ENCODE peak calls at places on chromosomes 3 and 15, in six cellular contexts. L is right lobe of liver, W is IMR-90, B is kidney, Q is A549, F is H9. O is an unnamed sample. For H3K4me1, the result is how much of the 10 kb centered on the place peaks cover.

GRCh38 chr15:58748787-58749531 is 548 bp downstream of the ADAM10 start:
- DNase-seq in W (no peak), F (peak), Q (peak), L (peak), B (peak), O (peak)

GRCh38 chr3:152268501-152269422 is at the start of gene MBNL1:
- DNase-seq in W (peak), L (peak), Q (peak), B (peak), F (peak), O (peak)

GRCh38 chr3:23385327-23385726 is 182.2 kb downstream of the UBE2E2 start:
- DNase-seq in W (no peak), L (no peak), B (no peak), F (no peak), Q (no peak), O (no peak)

GRCh38 chr3:98521897-98522537 is 685 bp downstream of the CLDND1 start:
- DNase-seq in B (no peak), F (no peak), Q (peak), L (no peak), W (peak), O (peak)

GRCh38 chr15:80494311-80494710 is 90.1 kb downstream of the ARNT2 start:
- DNase-seq in F (no peak), B (no peak), L (no peak), Q (peak), W (peak), O (no peak)

GRCh38 chr3:116140100-116140689 is 305.1 kb downstream of the LSAMP start:
- DNase-seq in L (no peak), B (no peak), Q (no peak), F (no peak), W (peak), O (no peak)

GRCh38 chr3:197031315-197032285 is 2.0 kb upstream of the MELTF start:
- DNase-seq in W (peak), Q (peak), F (no peak), L (no peak), B (no peak), O (peak)

GRCh38 chr3:57026918-57027317 is 33.5 kb upstream of the SPATA12 start:
- DNase-seq in B (no peak), L (no peak), Q (no peak), F (no peak), W (peak), O (no peak)

GRCh38 chr3:46541856-46542255 is 24.2 kb downstream of the LRRC2 start:
- DNase-seq in L (no peak), F (no peak), B (no peak), W (no peak), Q (no peak), O (no peak)

GRCh38 chr3:114223146-114223545 is 14.2 kb downstream of the ZNF80 start:
- DNase-seq in L (no peak), F (no peak), W (no peak), Q (no peak), B (no peak), O (no peak)

GRCh38 chr3:28122227-28122626 is 119.2 kb upstream of the CMC1 start:
- DNase-seq in Q (no peak), B (no peak), W (no peak), L (no peak), F (no peak), O (no peak)

GRCh38 chr3:69420781-69421520 is 35.1 kb upstream of the FRMD4B start:
- DNase-seq in L (no peak), W (no peak), B (no peak), Q (no peak), F (no peak), O (no peak)

GRCh38 chr3:49805884-49806701 is 3.0 kb downstream of the INKA1 start:
- DNase-seq in F (peak), L (peak), Q (no peak), W (no peak), B (peak), O (no peak)

GRCh38 chr3:173111321-173111720 is 29.7 kb downstream of the SPATA16 start:
- DNase-seq in F (no peak), L (no peak), B (no peak), W (no peak), Q (no peak), O (no peak)

GRCh38 chr3:38005076-38006020 is 14.8 kb downstream of the VILL start:
- DNase-seq in F (no peak), L (peak), B (peak), Q (no peak), W (no peak), O (peak)

GRCh38 chr15:60912984-60913697 is 316.0 kb downstream of the RORA start:
- DNase-seq in L (peak), F (no peak), Q (no peak), W (no peak), B (peak), O (no peak)

GRCh38 chr15:59550961-59551360 is 60.6 kb upstream of the GCNT3 start:
- DNase-seq in B (no peak), F (no peak), W (no peak), L (no peak), Q (no peak), O (no peak)

GRCh38 chr15:58467722-58468436 is 36.1 kb downstream of the LIPC start:
- DNase-seq in L (peak), Q (no peak), W (no peak), F (no peak), B (no peak), O (no peak)

GRCh38 chr3:12992629-12993021 is 80.6 kb downstream of the IQSEC1 start:
- DNase-seq in F (no peak), Q (no peak), B (no peak), W (no peak), L (no peak), O (no peak)
- H3K4me1 ChIP-seq in F (under half), Q (under half), B (under half), W (under half), L (under half), O (under half)

DNA sequence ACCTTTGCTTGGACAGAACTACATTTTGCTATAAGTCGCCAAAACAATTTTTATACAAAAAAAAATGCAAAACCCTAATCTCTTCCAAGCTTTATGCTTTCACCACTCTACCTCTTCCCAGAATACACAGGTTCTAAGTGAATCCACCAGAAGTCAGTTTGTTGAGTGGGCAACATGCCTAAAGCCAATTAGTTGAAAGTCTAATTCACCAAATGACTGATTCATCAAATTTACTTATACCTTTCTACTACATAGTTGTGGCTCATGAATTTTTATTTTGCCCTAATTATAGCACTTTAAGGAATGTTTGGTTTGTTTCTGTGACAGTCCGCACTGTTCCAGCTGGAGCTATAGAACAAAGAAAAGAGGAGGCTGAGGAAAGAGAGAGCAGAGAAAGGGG is 265.9 kb upstream of the TGFBR2 start:
- DNase-seq in L (no peak), W (no peak), Q (no peak), F (no peak), B (no peak), O (no peak)
- TF ChIP-seq CTCF in L (no peak), W (no peak), Q (no peak), F (no peak), B (no peak), O (no peak)

DNA sequence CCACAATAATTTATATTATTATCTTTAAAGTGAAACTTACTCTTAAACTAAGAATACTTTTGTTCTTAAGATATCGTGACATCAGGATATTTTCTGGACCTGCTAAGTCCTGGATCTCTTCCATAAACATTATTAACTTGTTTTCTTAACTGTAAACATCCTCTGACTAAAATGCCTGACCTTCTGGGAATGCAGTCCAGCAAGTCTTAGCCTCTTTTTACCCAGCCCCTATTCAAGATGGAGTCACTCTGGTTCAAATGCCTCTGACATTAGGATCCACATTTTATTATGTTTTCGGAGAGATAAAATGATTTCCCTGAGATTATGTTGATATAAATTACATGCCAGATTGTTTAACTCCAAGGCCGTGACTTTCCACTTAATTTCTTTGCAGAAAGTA is 37.6 kb downstream of the OSTN start:
- DNase-seq in B (no peak), Q (no peak), W (peak), L (no peak), F (no peak), O (no peak)
- H3K4me1 ChIP-seq in B (under half), Q (under half), W (under half), L (under half), F (under half), O (under half)

GRCh38 chr3:121992601-121993560 is 29.2 kb downstream of the ILDR1 start:
- DNase-seq in L (no peak), F (no peak), B (no peak), Q (no peak), W (no peak), O (no peak)

GRCh38 chr3:121995190-121996137 is 26.6 kb downstream of the ILDR1 start:
- DNase-seq in Q (peak), F (peak), B (peak), L (no peak), W (peak), O (peak)

GRCh38 chr3:121988146-121988545 is 33.9 kb downstream of the ILDR1 start:
- DNase-seq in B (no peak), L (no peak), F (no peak), Q (no peak), W (no peak), O (no peak)

GRCh38 chr3:121985841-121986240 is 36.2 kb downstream of the ILDR1 start:
- DNase-seq in W (no peak), Q (no peak), B (no peak), L (no peak), F (no peak), O (no peak)

DNA sequence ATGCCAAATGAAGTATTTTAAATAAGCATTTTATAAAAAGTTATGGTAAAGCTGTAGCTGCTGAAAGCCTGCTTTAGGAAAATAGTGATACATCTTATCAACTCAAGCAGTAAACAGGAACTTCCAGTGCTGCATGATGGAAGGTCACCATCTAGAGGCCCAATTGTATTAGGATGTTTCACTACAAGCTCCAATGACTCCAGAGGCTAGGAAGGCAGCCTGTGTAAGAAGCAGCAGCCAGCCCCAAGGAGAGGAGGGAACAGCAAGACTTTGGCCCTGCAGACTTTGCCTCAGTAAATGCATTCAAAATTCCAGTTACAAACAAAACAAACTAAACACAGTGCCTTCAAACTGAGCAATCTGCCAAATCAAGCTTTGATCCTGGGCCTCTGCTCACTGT is 32.1 kb downstream of the ILDR1 start:
- DNase-seq in B (no peak), L (no peak), F (no peak), W (no peak), Q (no peak), O (no peak)
- TF ChIP-seq CTCF in B (peak), L (no peak), F (peak), W (no peak), Q (no peak), O (no peak)

GRCh38 chr3:16066975-16067374 is 107.5 kb upstream of the GALNT15 start:
- DNase-seq in F (no peak), W (peak), Q (no peak), B (no peak), L (no peak), O (no peak)

GRCh38 chr3:16067837-16068471 is 106.5 kb upstream of the GALNT15 start:
- DNase-seq in L (no peak), B (no peak), Q (no peak), W (peak), F (no peak), O (no peak)

GRCh38 chr3:16071246-16071645 is 103.2 kb upstream of the GALNT15 start:
- DNase-seq in L (no peak), W (no peak), B (no peak), F (no peak), Q (no peak), O (no peak)

GRCh38 chr3:16070707-16071106 is 103.8 kb upstream of the GALNT15 start:
- DNase-seq in W (no peak), B (no peak), L (no peak), F (no peak), Q (no peak), O (no peak)

DNA sequence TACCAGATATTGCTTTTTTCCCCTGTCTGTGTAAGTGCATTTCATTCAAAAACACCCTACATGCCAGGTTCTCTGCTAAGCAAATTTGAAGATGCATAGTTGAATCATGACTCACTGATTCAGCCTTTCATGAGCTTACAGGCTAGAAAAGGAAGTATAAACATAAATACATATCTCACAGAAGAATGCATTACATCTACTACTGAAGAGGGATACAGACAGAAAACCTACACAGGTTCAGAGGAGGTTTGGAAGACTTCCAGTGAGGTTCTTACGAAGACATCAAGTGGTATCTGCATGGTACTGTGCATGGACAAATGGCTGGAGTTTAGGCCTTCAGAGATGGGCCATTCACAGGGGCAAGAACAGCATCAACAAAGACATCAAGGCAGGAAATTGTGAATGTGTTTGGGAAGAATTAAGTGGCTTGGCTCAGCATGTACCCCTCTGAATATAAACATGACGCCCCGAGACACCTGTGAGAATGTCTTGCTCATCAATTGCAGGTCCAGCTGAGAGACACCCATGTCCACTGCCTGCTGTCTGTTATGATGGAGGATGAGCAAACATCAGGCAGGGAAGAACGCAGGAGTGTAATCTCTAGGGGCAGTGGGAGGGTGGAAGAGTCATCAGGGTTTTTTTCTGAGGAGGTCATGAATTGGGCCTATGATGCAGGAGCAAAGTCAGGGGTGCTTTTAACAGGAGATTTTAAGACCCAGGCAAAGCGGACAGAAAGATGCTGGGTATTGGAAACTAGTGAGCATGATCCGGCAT is 105.1 kb upstream of the GALNT15 start:
- DNase-seq in W (peak), B (no peak), L (no peak), F (no peak), Q (peak), O (no peak)
- H3K4me1 ChIP-seq in W (under half), B (under half), L (under half), F (under half), Q (half or more), O (under half)